ENCODE peak calls at places on chromosomes 4 and X, in four cellular contexts. One of them, this sample, is unnamed.

GRCh38 chr4:148196168-148196567 is 246.0 kb downstream of the NR3C2 start:
- DNase-seq in astrocyte: peak; percentile 52
- DNase-seq in PC-3: no peak
- DNase-seq in aorta: no peak
- DNase-seq in this sample: no peak

GRCh38 chr4:162232349-162232748 is 68.5 kb upstream of the FSTL5 start:
- DNase-seq in aorta: no peak
- DNase-seq in astrocyte: no peak
- DNase-seq in PC-3: no peak
- DNase-seq in this sample: no peak

GRCh38 chr4:181952478-181952877 is 290.7 kb upstream of the TENM3 start:
- DNase-seq in astrocyte: peak; percentile 96
- DNase-seq in PC-3: peak; percentile 31
- DNase-seq in aorta: no peak
- DNase-seq in this sample: no peak

GRCh38 chr4:41069268-41069667 is 145.1 kb downstream of the APBB2 start:
- DNase-seq in astrocyte: peak; percentile 68
- DNase-seq in aorta: no peak
- DNase-seq in PC-3: no peak
- DNase-seq in this sample: no peak

GRCh38 chr4:139988863-139989765 is 164.9 kb downstream of the MAML3 start:
- DNase-seq in aorta: peak; percentile 75
- DNase-seq in astrocyte: peak; percentile 98
- DNase-seq in PC-3: peak; percentile 94
- DNase-seq in this sample: no peak

GRCh38 chr4:118396881-118397666 is 44.3 kb upstream of the PRSS12 start:
- DNase-seq in astrocyte: no peak
- DNase-seq in PC-3: no peak
- DNase-seq in aorta: no peak
- DNase-seq in this sample: no peak

GRCh38 chrX:119512145-119512800 is 44.0 kb downstream of the SLC25A5 start:
- DNase-seq in aorta: peak; percentile 61
- DNase-seq in astrocyte: peak; percentile 32
- DNase-seq in PC-3: peak; percentile 85
- DNase-seq in this sample: peak; percentile 29

GRCh38 chrX:87067795-87068194 is 449.8 kb upstream of the KLHL4 start:
- DNase-seq in astrocyte: no peak
- DNase-seq in aorta: no peak
- DNase-seq in PC-3: no peak
- DNase-seq in this sample: no peak

GRCh38 chr4:167885872-167886271 is 206.5 kb upstream of the ANXA10 start:
- DNase-seq in astrocyte: no peak
- DNase-seq in aorta: no peak
- DNase-seq in PC-3: peak; percentile 57
- DNase-seq in this sample: no peak

GRCh38 chrX:1134156-1134555 is 78.3 kb downstream of the CRLF2 start:
- DNase-seq in aorta: no peak
- DNase-seq in PC-3: no peak
- DNase-seq in astrocyte: no peak
- DNase-seq in this sample: no peak

GRCh38 chr4:113153529-113154101 is 104.2 kb downstream of the ANK2 start:
- DNase-seq in astrocyte: no peak
- DNase-seq in aorta: no peak
- DNase-seq in PC-3: peak; percentile 51
- DNase-seq in this sample: no peak

GRCh38 chrX:13307041-13307440 is 12.8 kb downstream of the ATXN3L start:
- DNase-seq in PC-3: no peak
- DNase-seq in aorta: no peak
- DNase-seq in astrocyte: no peak
- DNase-seq in this sample: no peak

GRCh38 chr4:84690481-84690880 is 107.6 kb downstream of the CDS1 start:
- DNase-seq in astrocyte: no peak
- DNase-seq in aorta: no peak
- DNase-seq in PC-3: peak; percentile 67
- DNase-seq in this sample: no peak
- H3K27ac ChIP-seq in astrocyte: peak overlapping the region; percentile 73
- H3K27ac ChIP-seq in aorta: no peak overlapping the region
- H3K27ac ChIP-seq in PC-3: peak overlapping the region; percentile 99
- H3K27ac ChIP-seq in this sample: no peak overlapping the region

GRCh38 chr4:158724647-158725046 is 1.5 kb upstream of the PPID start:
- DNase-seq in PC-3: no peak
- DNase-seq in aorta: no peak
- DNase-seq in astrocyte: no peak
- DNase-seq in this sample: no peak

GRCh38 chr4:158722291-158722916 is 792 bp downstream of the PPID start:
- DNase-seq in PC-3: peak; percentile 26
- DNase-seq in aorta: no peak
- DNase-seq in astrocyte: peak; percentile 56
- DNase-seq in this sample: no peak

GRCh38 chr4:158722917-158723793 is at the start of gene PPID:
- DNase-seq in PC-3: peak; percentile 76
- DNase-seq in astrocyte: peak; percentile 58
- DNase-seq in aorta: peak; percentile 88
- DNase-seq in this sample: peak; percentile 88

GRCh38 chr4:158715787-158716186 is 7.4 kb downstream of the PPID start:
- DNase-seq in astrocyte: no peak
- DNase-seq in PC-3: no peak
- DNase-seq in aorta: no peak
- DNase-seq in this sample: no peak

DNA sequence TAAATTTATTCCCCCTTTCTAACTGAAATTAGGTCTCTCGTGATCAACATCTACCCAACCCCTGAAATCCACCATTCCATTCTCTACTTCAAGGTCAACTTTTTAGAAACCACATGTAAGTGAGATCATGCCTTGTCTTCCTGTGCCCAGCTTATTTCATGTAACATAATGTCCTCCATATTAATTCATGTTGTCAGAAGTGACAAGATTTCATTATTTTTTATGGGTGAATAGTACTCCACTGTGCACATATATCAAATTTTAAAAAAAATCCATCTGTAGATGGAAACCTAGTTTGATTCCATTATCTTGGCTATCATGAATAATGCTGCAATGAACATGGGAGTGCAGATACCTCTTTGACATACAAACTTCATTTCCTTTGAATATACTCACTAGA is 1.5 kb downstream of the PPID start:
- DNase-seq in astrocyte: no peak
- DNase-seq in PC-3: no peak
- DNase-seq in aorta: no peak
- DNase-seq in this sample: no peak
- H3K27ac ChIP-seq in astrocyte: no peak overlapping the region
- H3K27ac ChIP-seq in PC-3: no peak overlapping the region
- H3K27ac ChIP-seq in aorta: no peak overlapping the region
- H3K27ac ChIP-seq in this sample: no peak overlapping the region

GRCh38 chr4:7929530-7929951 is 10.1 kb downstream of the AFAP1 start:
- DNase-seq in PC-3: peak; percentile 79
- DNase-seq in aorta: no peak
- DNase-seq in astrocyte: no peak
- DNase-seq in this sample: no peak
- H3K27ac ChIP-seq in PC-3: peak overlapping the region; percentile 15
- H3K27ac ChIP-seq in aorta: no peak overlapping the region
- H3K27ac ChIP-seq in astrocyte: no peak overlapping the region
- H3K27ac ChIP-seq in this sample: no peak overlapping the region

GRCh38 chrX:110008001-110008635 is 5.2 kb downstream of the TMEM164 start:
- DNase-seq in PC-3: no peak
- DNase-seq in astrocyte: no peak
- DNase-seq in aorta: no peak
- DNase-seq in this sample: no peak

GRCh38 chrX:110015027-110015426 is 12.1 kb downstream of the TMEM164 start:
- DNase-seq in aorta: no peak
- DNase-seq in PC-3: no peak
- DNase-seq in astrocyte: no peak
- DNase-seq in this sample: no peak

GRCh38 chrX:110013968-110014367 is 11.1 kb downstream of the TMEM164 start:
- DNase-seq in astrocyte: no peak
- DNase-seq in PC-3: no peak
- DNase-seq in aorta: no peak
- DNase-seq in this sample: no peak

GRCh38 chrX:110015915-110016314 is 13.0 kb downstream of the TMEM164 start:
- DNase-seq in PC-3: no peak
- DNase-seq in aorta: no peak
- DNase-seq in astrocyte: no peak
- DNase-seq in this sample: no peak

DNA sequence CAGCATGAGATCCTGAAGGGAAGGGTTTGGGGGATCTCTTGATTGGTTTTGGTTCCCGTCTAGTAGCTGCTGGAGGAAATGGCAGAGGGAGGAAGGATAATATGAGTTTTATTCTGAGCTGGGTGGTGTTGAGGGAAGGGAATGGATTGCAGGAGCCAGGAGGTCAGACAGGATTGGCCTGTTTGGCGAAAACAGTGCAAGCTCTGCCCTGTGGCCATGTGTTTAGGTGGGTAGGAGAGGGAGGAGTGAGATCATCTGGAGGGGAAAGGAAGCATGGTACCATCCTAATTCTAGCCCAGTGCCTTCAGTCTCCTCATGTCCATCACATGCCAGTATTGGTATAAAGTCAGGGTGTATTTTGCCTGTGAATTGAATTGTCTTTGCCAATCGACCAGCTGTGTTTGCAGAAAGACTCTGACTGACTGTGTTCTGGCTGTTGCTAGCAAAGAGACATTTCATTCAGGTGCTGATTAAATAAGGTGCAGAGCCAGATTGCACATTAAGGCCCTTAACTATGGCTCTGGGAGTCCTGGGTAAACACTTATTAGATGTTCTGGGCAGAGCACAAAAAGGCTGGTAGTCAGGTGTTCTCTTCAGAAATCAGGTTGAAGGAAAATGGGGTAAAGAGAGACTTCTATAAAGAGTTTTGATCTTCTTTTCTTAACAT is 10.0 kb downstream of the TMEM164 start:
- DNase-seq in PC-3: peak; percentile 30
- DNase-seq in aorta: no peak
- DNase-seq in astrocyte: no peak
- DNase-seq in this sample: no peak
- H3K27ac ChIP-seq in PC-3: no peak overlapping the region
- H3K27ac ChIP-seq in aorta: no peak overlapping the region
- H3K27ac ChIP-seq in astrocyte: no peak overlapping the region
- H3K27ac ChIP-seq in this sample: peak overlapping the region; percentile 33

GRCh38 chr4:86926428-86927086 is 8.3 kb upstream of the AFF1 start:
- DNase-seq in aorta: no peak
- DNase-seq in astrocyte: peak; percentile 43
- DNase-seq in PC-3: peak; percentile 23
- DNase-seq in this sample: no peak
- H3K27ac ChIP-seq in aorta: no peak overlapping the region
- H3K27ac ChIP-seq in astrocyte: no peak overlapping the region
- H3K27ac ChIP-seq in PC-3: peak overlapping the region; percentile 80
- H3K27ac ChIP-seq in this sample: no peak overlapping the region

DNA sequence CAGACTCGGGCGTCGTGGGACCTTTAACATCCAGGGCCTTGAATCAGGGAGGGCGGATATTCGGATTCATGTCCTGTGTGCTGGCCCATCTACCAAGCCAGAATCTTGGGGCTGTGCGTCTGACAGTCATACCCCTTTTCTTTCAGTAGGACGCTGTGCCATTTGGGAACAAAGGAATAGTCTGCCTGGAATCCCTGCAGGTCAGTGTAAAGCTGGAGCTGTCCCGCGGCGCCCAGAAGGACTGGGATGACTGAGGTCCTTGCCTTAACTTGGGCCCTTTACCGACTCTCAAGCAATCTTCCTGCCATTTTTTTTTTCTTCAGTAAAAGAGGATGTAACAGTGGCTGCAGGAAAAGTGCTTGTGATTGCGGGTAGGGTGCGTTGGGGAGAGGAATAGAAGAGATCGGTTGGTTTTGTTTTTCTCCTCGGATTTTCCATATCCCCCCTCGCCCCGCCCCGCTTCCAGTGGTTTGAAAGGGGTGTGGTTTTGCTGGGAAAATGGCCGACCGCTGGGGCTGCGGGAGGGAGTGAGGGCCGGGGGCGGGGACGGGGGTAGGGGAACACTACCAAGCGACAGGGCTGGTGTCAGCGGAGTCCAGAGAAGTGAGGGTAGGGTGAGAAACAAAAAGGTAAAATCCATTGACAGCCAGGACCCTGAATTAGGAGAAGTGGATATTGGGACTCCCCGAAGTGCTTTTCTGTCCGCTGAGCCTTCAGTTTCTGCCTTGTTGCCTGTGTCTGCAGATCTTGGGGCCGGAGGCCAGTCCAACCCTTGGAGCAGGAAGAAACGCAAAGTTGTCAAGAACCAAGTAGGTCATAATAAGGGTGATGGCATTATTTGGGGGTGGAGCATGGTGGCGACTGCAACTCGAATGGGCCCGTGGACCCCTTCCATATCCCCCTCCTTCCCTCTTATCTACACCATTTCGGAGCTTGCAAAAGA is 749 bp downstream of the ARMCX1 start:
- DNase-seq in astrocyte: peak; percentile 20
- DNase-seq in aorta: peak; percentile 71
- DNase-seq in PC-3: no peak
- DNase-seq in this sample: peak; percentile 54
- H3K27ac ChIP-seq in astrocyte: peak overlapping the region; percentile 93
- H3K27ac ChIP-seq in aorta: peak overlapping the region; percentile 45
- H3K27ac ChIP-seq in PC-3: no peak overlapping the region
- H3K27ac ChIP-seq in this sample: peak overlapping the region; percentile 87